ENCODE peak calls at places on chromosomes 3 and 15, in five cellular contexts. E is astrocyte of the cerebellum; Z is naive thymus-derived CD4-positive, alpha-beta T cell; N is left cardiac atrium; L is uterus. H is an unnamed sample.

GRCh38 chr15:95839367-95839782 is 491.1 kb upstream of the NR2F2 start:
- DNase-seq in E (no peak), Z (peak; percentile 8), N (no peak), L (no peak), H (no peak)

GRCh38 chr3:101902041-101902440 is 52.7 kb downstream of the NFKBIZ start:
- DNase-seq in E (peak; percentile 36), Z (no peak), N (no peak), L (no peak), H (peak; percentile 11)

GRCh38 chr3:190281308-190282051 is 40.8 kb downstream of the CLDN1 start:
- DNase-seq in E (no peak), Z (no peak), N (no peak), L (no peak), H (no peak)

GRCh38 chr15:81050806-81051205 is 50.1 kb downstream of the TLNRD1 start:
- DNase-seq in E (no peak), Z (no peak), N (no peak), L (no peak), H (no peak)

GRCh38 chr3:173823911-173824460 is 426.4 kb downstream of the NLGN1 start:
- DNase-seq in E (no peak), Z (no peak), N (no peak), L (no peak), H (peak; percentile 62)

GRCh38 chr15:43293402-43293801 is 26.7 kb upstream of the TGM5 start:
- DNase-seq in E (no peak), Z (no peak), N (no peak), L (no peak), H (no peak)

GRCh38 chr3:135869439-135870105 is 96.0 kb upstream of the PPP2R3A start:
- DNase-seq in E (no peak), Z (no peak), N (no peak), L (no peak), H (no peak)

GRCh38 chr3:37816271-37816670 is 45.4 kb upstream of the CTDSPL start:
- DNase-seq in E (no peak), Z (no peak), N (no peak), L (no peak), H (no peak)

GRCh38 chr15:50261979-50262378 is 3.5 kb downstream of the HDC start:
- DNase-seq in E (no peak), Z (no peak), N (no peak), L (no peak), H (no peak)

GRCh38 chr3:69724722-69725435 is 14.4 kb upstream of the MITF start:
- DNase-seq in E (no peak), Z (no peak), N (no peak), L (no peak), H (peak; percentile 32)

H was measured in retinal pigment epithelial cell.